ENCODE peak calls at places on chromosome 22, in nine cellular contexts. O is body of pancreas, M is HCT116, A is upper lobe of left lung, W is K562, J is A549, N is vagina, B is adrenal gland, D is ovary. I is an unnamed sample.
A peak's percentile ranks its signal among the peaks of the same experiment; 100 is the strongest.

GRCh38 chr22:35191412-35191811 is 65.9 kb upstream of the HMGXB4 start:
- DNase-seq in J (no peak), A (no peak), O (no peak), D (no peak), B (no peak), M (peak; percentile 12), W (no peak), N (no peak), I (no peak)

GRCh38 chr22:31096637-31097274 is 10.6 kb downstream of the SELENOM start:
- DNase-seq in N (no peak), B (no peak), A (no peak), D (no peak), J (no peak), W (no peak), M (no peak), O (no peak), I (peak; percentile 75)

GRCh38 chr22:26502688-26503561 is 9.3 kb downstream of the TFIP11 start:
- DNase-seq in D (no peak), B (peak; percentile 34), A (peak; percentile 50), N (no peak), M (no peak), J (no peak), O (no peak), W (no peak), I (peak; percentile 84)

GRCh38 chr22:47090591-47091240 is 328.3 kb downstream of the TBC1D22A start:
- DNase-seq in B (no peak), M (no peak), D (no peak), O (no peak), J (no peak), W (peak; percentile 55), N (no peak), A (no peak), I (no peak)

GRCh38 chr22:47201186-47201995 is 438.9 kb downstream of the TBC1D22A start:
- DNase-seq in N (peak; percentile 90), J (no peak), O (peak; percentile 85), M (no peak), A (no peak), D (no peak), B (no peak), W (no peak), I (peak; percentile 66)

GRCh38 chr22:40719599-40719998 is 40.3 kb downstream of the MCHR1 start:
- DNase-seq in J (no peak), W (no peak), D (no peak), M (no peak), N (no peak), O (no peak), A (no peak), B (no peak), I (no peak)

GRCh38 chr22:42330953-42331525 is 60.6 kb upstream of the TCF20 start:
- DNase-seq in O (no peak), W (no peak), M (no peak), J (no peak), N (no peak), D (no peak), B (peak; percentile 33), A (no peak), I (no peak)

GRCh38 chr22:19706661-19707151 is 7.6 kb upstream of the SEPTIN5 start:
- DNase-seq in A (no peak), M (no peak), D (no peak), J (no peak), W (no peak), B (no peak), N (no peak), O (no peak), I (no peak)

GRCh38 chr22:41367039-41367679 is 14.6 kb upstream of the TEF start:
- DNase-seq in J (peak; percentile 38), A (peak; percentile 97), D (peak; percentile 99), N (peak; percentile 96), M (peak; percentile 71), W (peak; percentile 96), O (peak; percentile 99), B (peak; percentile 98), I (peak; percentile 92)

GRCh38 chr22:22709719-22710445 is 65.5 kb downstream of the GGTLC2 start:
- DNase-seq in O (peak; percentile 57), W (peak; percentile 100), D (no peak), J (no peak), B (no peak), A (no peak), N (peak; percentile 77), M (no peak), I (no peak)

GRCh38 chr22:40410272-40410671 is 39.9 kb downstream of the SGSM3 start:
- DNase-seq in J (no peak), D (peak; percentile 27), M (no peak), B (no peak), W (no peak), O (no peak), A (no peak), N (no peak), I (no peak)

GRCh38 chr22:27105142-27106025 is 448.0 kb downstream of the MIAT start:
- DNase-seq in J (no peak), W (no peak), A (no peak), M (no peak), D (peak; percentile 76), O (no peak), B (peak; percentile 47), N (no peak), I (no peak)

GRCh38 chr22:50326959-50327710 is at the start of gene DENND6B:
- DNase-seq in J (peak; percentile 49), W (peak; percentile 77), A (peak; percentile 87), N (no peak), D (peak; percentile 86), O (peak; percentile 85), B (peak; percentile 84), M (no peak), I (peak; percentile 95)
- TF ChIP-seq POLR2A in J (peak; percentile 38), W (peak; percentile 72), A (no peak), N (no peak), D (peak; percentile 74), O (peak; percentile 80), B (peak; percentile 71), M (peak; percentile 77), I (no peak)

DNA sequence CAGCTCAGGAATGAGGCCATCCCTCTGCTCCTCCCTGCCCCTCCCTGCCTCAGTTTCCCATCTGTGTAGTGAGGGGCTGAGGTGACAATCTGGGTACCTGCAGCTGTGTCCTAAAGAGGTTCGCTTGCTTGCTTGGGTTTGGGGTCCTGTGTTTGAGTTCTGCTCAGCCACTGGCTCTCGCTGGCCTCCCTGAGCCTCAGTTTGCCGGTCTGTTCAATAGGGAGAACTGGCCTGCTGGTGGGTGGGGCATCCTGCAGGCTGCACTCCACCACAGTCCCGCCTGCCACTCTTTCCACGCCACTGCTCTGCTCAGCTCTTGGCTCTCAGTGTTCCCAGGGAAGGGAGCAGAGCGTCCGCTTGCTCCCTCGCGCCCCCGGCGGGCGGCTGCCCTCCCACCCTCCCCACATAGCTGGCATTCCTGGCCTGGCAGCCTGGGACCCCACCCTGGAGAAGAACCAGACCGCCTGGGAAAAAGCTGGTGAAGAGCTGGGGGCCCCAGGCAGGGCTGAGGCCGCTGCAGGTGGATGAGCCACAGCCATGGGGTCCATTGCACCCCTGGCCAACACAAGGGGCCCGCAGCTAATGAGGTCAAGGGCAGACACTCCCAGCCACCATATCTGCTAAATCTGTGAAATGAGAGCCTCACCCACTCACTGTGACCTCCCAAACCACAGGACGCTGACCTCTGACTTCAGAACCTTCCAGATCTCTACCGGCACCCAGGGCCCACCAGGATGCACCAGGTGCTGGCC is 15.1 kb downstream of the WNT7B start:
- DNase-seq in B (no peak), A (no peak), D (no peak), J (no peak), W (no peak), M (no peak), O (no peak), N (no peak), I (no peak)
- H3K4me1 ChIP-seq in B (no peaks in the 10 kb centered on the region), A (no peaks in the 10 kb centered on the region), D (no peaks in the 10 kb centered on the region), J (peaks cover 72% of the 10 kb centered on the region), W (no peaks in the 10 kb centered on the region), M (no peaks in the 10 kb centered on the region), O (peaks cover 5% of the 10 kb centered on the region), N (no peaks in the 10 kb centered on the region), I (no peaks in the 10 kb centered on the region)

GRCh38 chr22:32698926-32699619 is 102.4 kb upstream of the TIMP3 start:
- DNase-seq in D (no peak), J (no peak), B (no peak), O (no peak), N (no peak), A (no peak), W (no peak), M (no peak), I (no peak)

GRCh38 chr22:32700186-32700882 is 101.2 kb upstream of the TIMP3 start:
- DNase-seq in A (no peak), J (no peak), O (no peak), N (no peak), D (no peak), W (no peak), B (no peak), M (no peak), I (no peak)

GRCh38 chr22:32701021-32701420 is 100.5 kb upstream of the TIMP3 start:
- DNase-seq in J (no peak), W (no peak), N (no peak), M (no peak), D (no peak), O (no peak), B (no peak), A (no peak), I (no peak)

GRCh38 chr22:32697331-32697995 is 104.0 kb upstream of the TIMP3 start:
- DNase-seq in D (no peak), N (no peak), W (no peak), B (no peak), O (no peak), J (no peak), A (no peak), M (no peak), I (no peak)

DNA sequence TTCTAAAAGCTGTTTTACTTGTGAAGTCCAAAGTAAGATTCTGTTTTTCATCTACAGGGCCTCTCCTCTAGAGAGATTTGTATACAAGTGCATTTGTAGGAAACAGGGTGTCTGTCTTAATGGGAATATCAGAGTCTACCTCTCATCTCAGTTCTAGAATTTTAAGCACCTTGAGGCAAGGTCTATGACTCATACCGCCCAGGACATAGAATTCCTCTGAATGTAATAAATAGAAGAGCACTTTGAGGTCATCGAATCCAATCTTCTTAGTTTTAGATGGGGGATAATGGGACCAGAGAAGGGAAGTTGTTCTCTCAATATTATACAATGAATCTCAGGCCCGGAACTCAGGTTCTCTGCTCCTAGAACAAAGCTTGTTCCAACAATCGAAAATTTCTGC is 101.8 kb upstream of the TIMP3 start:
- DNase-seq in D (no peak), J (no peak), B (no peak), N (no peak), O (no peak), M (no peak), W (no peak), A (no peak), I (no peak)
- TF ChIP-seq POLR2A in D (no peak), J (no peak), B (no peak), N (no peak), O (no peak), M (no peak), W (no peak), A (no peak), I (no peak)

DNA sequence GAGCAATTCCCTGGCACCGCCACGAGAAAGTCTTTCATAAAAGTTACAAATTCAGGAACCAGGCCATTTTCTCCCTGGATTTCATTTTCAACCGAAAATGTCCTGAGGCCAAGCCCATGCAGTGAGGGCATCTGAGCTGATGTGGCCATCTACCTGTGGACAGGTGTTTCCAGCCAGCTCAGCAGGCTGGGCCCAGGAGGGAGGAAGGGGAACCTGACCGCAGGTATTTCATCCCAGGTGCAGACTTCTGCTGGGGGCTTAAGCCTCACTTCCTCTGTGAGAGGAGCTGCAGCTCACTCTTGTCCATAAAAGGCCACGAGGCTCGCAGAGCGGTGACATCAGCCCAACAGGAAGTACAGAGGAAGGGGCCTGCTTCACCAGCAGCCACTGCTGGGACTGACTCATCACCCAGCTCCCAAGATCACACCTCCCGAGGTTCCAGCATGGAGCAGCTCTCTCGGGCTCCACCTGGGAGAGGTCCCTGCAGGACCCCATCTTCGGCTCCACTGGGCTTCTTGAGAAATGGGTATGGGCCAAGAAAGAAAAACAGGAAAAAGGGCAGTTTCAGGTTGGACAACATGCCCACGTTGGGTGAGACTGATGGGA is 56.4 kb downstream of the MYH9 start:
- DNase-seq in J (peak; percentile 67), D (peak; percentile 61), B (peak; percentile 76), A (peak; percentile 95), W (peak; percentile 62), N (no peak), M (peak; percentile 82), O (peak; percentile 58), I (peak; percentile 97)
- H3K4me1 ChIP-seq in J (peaks cover 99% of the 10 kb centered on the region), D (peaks cover 53% of the 10 kb centered on the region), B (peaks cover 77% of the 10 kb centered on the region), A (peaks cover 100% of the 10 kb centered on the region), W (peaks cover 75% of the 10 kb centered on the region), N (peaks cover 99% of the 10 kb centered on the region), M (peaks cover 86% of the 10 kb centered on the region), O (peaks cover 93% of the 10 kb centered on the region), I (peaks cover 96% of the 10 kb centered on the region)

I was measured in spleen.